ENCODE peak calls at places on chromosomes 13 and 19, in five cellular contexts. One of them, this sample, is unnamed.
A peak's percentile ranks its signal among the peaks of the same experiment; 100 is the strongest.

GRCh38 chr19:12293771-12294307 is 844 bp downstream of the ZNF44 start:
- DNase-seq in mucosa of descending colon: peak; percentile 92
- DNase-seq in suprapubic skin: peak; percentile 82
- DNase-seq in GM23248: peak; percentile 84
- DNase-seq in activated naive CD8-positive, alpha-beta T cell treated with anti-CD3 and anti-CD28 coated beads for 36 hours: peak; percentile 60
- DNase-seq in this sample: peak; percentile 15

GRCh38 chr19:33472696-33473624 is 48.6 kb downstream of the PEPD start:
- DNase-seq in activated naive CD8-positive, alpha-beta T cell treated with anti-CD3 and anti-CD28 coated beads for 36 hours: no peak
- DNase-seq in mucosa of descending colon: no peak
- DNase-seq in suprapubic skin: no peak
- DNase-seq in GM23248: peak; percentile 98
- DNase-seq in this sample: no peak

GRCh38 chr13:45007823-45008222 is 18.5 kb downstream of the GPALPP1 start:
- DNase-seq in mucosa of descending colon: no peak
- DNase-seq in GM23248: no peak
- DNase-seq in activated naive CD8-positive, alpha-beta T cell treated with anti-CD3 and anti-CD28 coated beads for 36 hours: no peak
- DNase-seq in suprapubic skin: no peak
- DNase-seq in this sample: no peak

GRCh38 chr13:52665325-52665724 is 12.7 kb downstream of the SUGT1 start:
- DNase-seq in activated naive CD8-positive, alpha-beta T cell treated with anti-CD3 and anti-CD28 coated beads for 36 hours: no peak
- DNase-seq in suprapubic skin: no peak
- DNase-seq in GM23248: peak; percentile 60
- DNase-seq in mucosa of descending colon: no peak
- DNase-seq in this sample: peak; percentile 7

GRCh38 chr13:109737606-109738005 is 48.8 kb downstream of the IRS2 start:
- DNase-seq in activated naive CD8-positive, alpha-beta T cell treated with anti-CD3 and anti-CD28 coated beads for 36 hours: no peak
- DNase-seq in mucosa of descending colon: no peak
- DNase-seq in suprapubic skin: no peak
- DNase-seq in GM23248: peak; percentile 91
- DNase-seq in this sample: no peak

GRCh38 chr19:54188224-54188871 is 1.0 kb downstream of the MBOAT7 start:
- DNase-seq in suprapubic skin: no peak
- DNase-seq in mucosa of descending colon: peak; percentile 55
- DNase-seq in GM23248: peak; percentile 75
- DNase-seq in activated naive CD8-positive, alpha-beta T cell treated with anti-CD3 and anti-CD28 coated beads for 36 hours: peak; percentile 42
- DNase-seq in this sample: no peak

GRCh38 chr13:34750078-34750703 is 191.9 kb upstream of the NBEA start:
- DNase-seq in activated naive CD8-positive, alpha-beta T cell treated with anti-CD3 and anti-CD28 coated beads for 36 hours: peak; percentile 8
- DNase-seq in mucosa of descending colon: peak; percentile 51
- DNase-seq in suprapubic skin: no peak
- DNase-seq in GM23248: peak; percentile 12
- DNase-seq in this sample: no peak

GRCh38 chr13:49444517-49445395 is 682 bp downstream of the SETDB2 start:
- DNase-seq in suprapubic skin: no peak
- DNase-seq in activated naive CD8-positive, alpha-beta T cell treated with anti-CD3 and anti-CD28 coated beads for 36 hours: peak; percentile 12
- DNase-seq in GM23248: peak; percentile 83
- DNase-seq in mucosa of descending colon: no peak
- DNase-seq in this sample: no peak

GRCh38 chr13:65378943-65379519 is 1851.1 kb downstream of the PCDH9 start:
- DNase-seq in GM23248: no peak
- DNase-seq in suprapubic skin: no peak
- DNase-seq in mucosa of descending colon: no peak
- DNase-seq in activated naive CD8-positive, alpha-beta T cell treated with anti-CD3 and anti-CD28 coated beads for 36 hours: no peak
- DNase-seq in this sample: peak; percentile 18

GRCh38 chr13:98307392-98307743 is 130.3 kb upstream of the RNF113B start:
- DNase-seq in activated naive CD8-positive, alpha-beta T cell treated with anti-CD3 and anti-CD28 coated beads for 36 hours: no peak
- DNase-seq in suprapubic skin: no peak
- DNase-seq in GM23248: no peak
- DNase-seq in mucosa of descending colon: no peak
- DNase-seq in this sample: no peak

GRCh38 chr13:113448885-113449692 is 4.2 kb downstream of the ADPRHL1 start:
- DNase-seq in mucosa of descending colon: peak; percentile 87
- DNase-seq in GM23248: peak; percentile 33
- DNase-seq in suprapubic skin: peak; percentile 84
- DNase-seq in activated naive CD8-positive, alpha-beta T cell treated with anti-CD3 and anti-CD28 coated beads for 36 hours: no peak
- DNase-seq in this sample: peak; percentile 96

GRCh38 chr13:107457686-107458085 is 757.6 kb downstream of the LIG4 start:
- DNase-seq in suprapubic skin: no peak
- DNase-seq in mucosa of descending colon: no peak
- DNase-seq in GM23248: no peak
- DNase-seq in activated naive CD8-positive, alpha-beta T cell treated with anti-CD3 and anti-CD28 coated beads for 36 hours: no peak
- DNase-seq in this sample: no peak

GRCh38 chr13:83229574-83230300 is 652.5 kb downstream of the SLITRK1 start:
- DNase-seq in mucosa of descending colon: no peak
- DNase-seq in GM23248: peak; percentile 19
- DNase-seq in suprapubic skin: no peak
- DNase-seq in activated naive CD8-positive, alpha-beta T cell treated with anti-CD3 and anti-CD28 coated beads for 36 hours: no peak
- DNase-seq in this sample: no peak

GRCh38 chr13:99540530-99540929 is 39.3 kb downstream of the TM9SF2 start:
- DNase-seq in mucosa of descending colon: no peak
- DNase-seq in GM23248: no peak
- DNase-seq in activated naive CD8-positive, alpha-beta T cell treated with anti-CD3 and anti-CD28 coated beads for 36 hours: no peak
- DNase-seq in suprapubic skin: no peak
- DNase-seq in this sample: no peak

GRCh38 chr13:41196620-41197019 is 2.3 kb upstream of the KBTBD7 start:
- DNase-seq in activated naive CD8-positive, alpha-beta T cell treated with anti-CD3 and anti-CD28 coated beads for 36 hours: no peak
- DNase-seq in suprapubic skin: no peak
- DNase-seq in GM23248: peak; percentile 14
- DNase-seq in mucosa of descending colon: no peak
- DNase-seq in this sample: no peak

GRCh38 chr13:42649761-42650289 is 75.9 kb downstream of the TNFSF11 start:
- DNase-seq in activated naive CD8-positive, alpha-beta T cell treated with anti-CD3 and anti-CD28 coated beads for 36 hours: no peak
- DNase-seq in suprapubic skin: no peak
- DNase-seq in mucosa of descending colon: no peak
- DNase-seq in GM23248: no peak
- DNase-seq in this sample: no peak

GRCh38 chr13:114266241-114266640 is 15.2 kb upstream of the UPF3A start:
- DNase-seq in mucosa of descending colon: no peak
- DNase-seq in suprapubic skin: no peak
- DNase-seq in GM23248: no peak
- DNase-seq in activated naive CD8-positive, alpha-beta T cell treated with anti-CD3 and anti-CD28 coated beads for 36 hours: no peak
- DNase-seq in this sample: no peak

GRCh38 chr19:32691952-32692726 is 518 bp downstream of the NUDT19 start:
- DNase-seq in suprapubic skin: peak; percentile 74
- DNase-seq in activated naive CD8-positive, alpha-beta T cell treated with anti-CD3 and anti-CD28 coated beads for 36 hours: peak; percentile 67
- DNase-seq in GM23248: peak; percentile 86
- DNase-seq in mucosa of descending colon: peak; percentile 81
- DNase-seq in this sample: no peak

GRCh38 chr13:50107205-50107604 is 92.0 kb downstream of the KCNRG start:
- DNase-seq in activated naive CD8-positive, alpha-beta T cell treated with anti-CD3 and anti-CD28 coated beads for 36 hours: no peak
- DNase-seq in mucosa of descending colon: no peak
- DNase-seq in suprapubic skin: no peak
- DNase-seq in GM23248: no peak
- DNase-seq in this sample: no peak

GRCh38 chr19:30669329-30670010 is 297.3 kb downstream of the ZNF536 start:
- DNase-seq in activated naive CD8-positive, alpha-beta T cell treated with anti-CD3 and anti-CD28 coated beads for 36 hours: peak; percentile 32
- DNase-seq in mucosa of descending colon: peak; percentile 62
- DNase-seq in GM23248: peak; percentile 62
- DNase-seq in suprapubic skin: peak; percentile 79
- DNase-seq in this sample: peak; percentile 66

GRCh38 chr19:10104665-10105221 is 1.4 kb upstream of the PPAN start:
- DNase-seq in activated naive CD8-positive, alpha-beta T cell treated with anti-CD3 and anti-CD28 coated beads for 36 hours: peak; percentile 82
- DNase-seq in mucosa of descending colon: no peak
- DNase-seq in GM23248: no peak
- DNase-seq in suprapubic skin: no peak
- DNase-seq in this sample: no peak

GRCh38 chr13:113393572-113394503 is 29.9 kb upstream of the GRTP1 start:
- DNase-seq in mucosa of descending colon: peak; percentile 87
- DNase-seq in GM23248: peak; percentile 93
- DNase-seq in suprapubic skin: no peak
- DNase-seq in activated naive CD8-positive, alpha-beta T cell treated with anti-CD3 and anti-CD28 coated beads for 36 hours: peak; percentile 93
- DNase-seq in this sample: peak; percentile 58

GRCh38 chr13:44218501-44219240 is 155.0 kb upstream of the SERP2 start:
- DNase-seq in suprapubic skin: peak; percentile 73
- DNase-seq in activated naive CD8-positive, alpha-beta T cell treated with anti-CD3 and anti-CD28 coated beads for 36 hours: no peak
- DNase-seq in mucosa of descending colon: peak; percentile 60
- DNase-seq in GM23248: no peak
- DNase-seq in this sample: no peak

GRCh38 chr13:59304596-59304995 is 859.1 kb downstream of the DIAPH3 start:
- DNase-seq in suprapubic skin: no peak
- DNase-seq in GM23248: no peak
- DNase-seq in activated naive CD8-positive, alpha-beta T cell treated with anti-CD3 and anti-CD28 coated beads for 36 hours: no peak
- DNase-seq in mucosa of descending colon: no peak
- DNase-seq in this sample: no peak

GRCh38 chr19:38395381-38396127 is 7.1 kb downstream of the SPRED3 start:
- DNase-seq in mucosa of descending colon: no peak
- DNase-seq in suprapubic skin: no peak
- DNase-seq in activated naive CD8-positive, alpha-beta T cell treated with anti-CD3 and anti-CD28 coated beads for 36 hours: peak; percentile 61
- DNase-seq in GM23248: no peak
- DNase-seq in this sample: no peak

GRCh38 chr19:50890422-50891252 is 17.4 kb downstream of the KLK2 start:
- DNase-seq in mucosa of descending colon: no peak
- DNase-seq in GM23248: peak; percentile 61
- DNase-seq in activated naive CD8-positive, alpha-beta T cell treated with anti-CD3 and anti-CD28 coated beads for 36 hours: no peak
- DNase-seq in suprapubic skin: no peak
- DNase-seq in this sample: peak; percentile 44